ENCODE peak calls at places on chromosomes 4 and X, in seven cellular contexts. One of them, this sample, is unnamed.

GRCh38 chr4:105343523-105343931 is 130.3 kb downstream of the PPA2 start:
- DNase-seq in H1: no peak
- DNase-seq in GM12891: no peak
- DNase-seq in SK-N-SH: peak
- DNase-seq in HepG2: no peak
- DNase-seq in K562: no peak
- DNase-seq in GM12878: no peak
- DNase-seq in this sample: no peak

GRCh38 chr4:170589597-170590191 is 499.9 kb upstream of the AADAT start:
- DNase-seq in H1: no peak
- DNase-seq in GM12891: peak
- DNase-seq in SK-N-SH: peak
- DNase-seq in HepG2: peak
- DNase-seq in K562: no peak
- DNase-seq in GM12878: peak
- DNase-seq in this sample: no peak

GRCh38 chr4:40579983-40580382 is 49.7 kb downstream of the RBM47 start:
- DNase-seq in H1: no peak
- DNase-seq in GM12891: no peak
- DNase-seq in SK-N-SH: no peak
- DNase-seq in HepG2: no peak
- DNase-seq in K562: no peak
- DNase-seq in GM12878: no peak
- DNase-seq in this sample: no peak

GRCh38 chr4:13323916-13324315 is 160.2 kb downstream of the RAB28 start:
- DNase-seq in H1: no peak
- DNase-seq in GM12891: no peak
- DNase-seq in SK-N-SH: no peak
- DNase-seq in HepG2: no peak
- DNase-seq in K562: no peak
- DNase-seq in GM12878: no peak
- DNase-seq in this sample: no peak

GRCh38 chr4:110681381-110681780 is 58.5 kb upstream of the PITX2 start:
- DNase-seq in H1: no peak
- DNase-seq in GM12891: no peak
- DNase-seq in SK-N-SH: no peak
- DNase-seq in HepG2: no peak
- DNase-seq in K562: no peak
- DNase-seq in GM12878: no peak
- DNase-seq in this sample: no peak

GRCh38 chr4:153223935-153224334 is 19.7 kb downstream of the TRIM2 start:
- DNase-seq in H1: no peak
- DNase-seq in GM12891: no peak
- DNase-seq in SK-N-SH: no peak
- DNase-seq in HepG2: no peak
- DNase-seq in K562: no peak
- DNase-seq in GM12878: no peak
- DNase-seq in this sample: no peak

GRCh38 chr4:154208424-154208823 is 283.2 kb downstream of the DCHS2 start:
- DNase-seq in H1: no peak
- DNase-seq in GM12891: no peak
- DNase-seq in SK-N-SH: no peak
- DNase-seq in HepG2: no peak
- DNase-seq in K562: peak
- DNase-seq in GM12878: no peak
- DNase-seq in this sample: no peak

GRCh38 chr4:107736924-107737448 is 17.0 kb upstream of the PAPSS1 start:
- DNase-seq in H1: no peak
- DNase-seq in GM12891: no peak
- DNase-seq in SK-N-SH: peak
- DNase-seq in HepG2: peak
- DNase-seq in K562: peak
- DNase-seq in GM12878: no peak
- DNase-seq in this sample: no peak

GRCh38 chrX:115378471-115378870 is 89.0 kb downstream of the LUZP4 start:
- DNase-seq in H1: no peak
- DNase-seq in GM12891: no peak
- DNase-seq in SK-N-SH: no peak
- DNase-seq in HepG2: no peak
- DNase-seq in K562: no peak
- DNase-seq in GM12878: no peak
- DNase-seq in this sample: no peak

GRCh38 chr4:94649381-94650128 is 108.2 kb upstream of the BMPR1B start:
- DNase-seq in H1: no peak
- DNase-seq in GM12891: no peak
- DNase-seq in SK-N-SH: no peak
- DNase-seq in HepG2: no peak
- DNase-seq in K562: no peak
- DNase-seq in GM12878: no peak
- DNase-seq in this sample: no peak

GRCh38 chr4:149176019-149176418 is 639.6 kb downstream of the IQCM start:
- DNase-seq in H1: no peak
- DNase-seq in GM12891: no peak
- DNase-seq in SK-N-SH: no peak
- DNase-seq in HepG2: peak
- DNase-seq in K562: no peak
- DNase-seq in GM12878: no peak
- DNase-seq in this sample: no peak

GRCh38 chr4:147052361-147052760 is 106.7 kb upstream of the TTC29 start:
- DNase-seq in H1: no peak
- DNase-seq in GM12891: no peak
- DNase-seq in SK-N-SH: no peak
- DNase-seq in HepG2: no peak
- DNase-seq in K562: no peak
- DNase-seq in GM12878: no peak
- DNase-seq in this sample: no peak

GRCh38 chr4:13240066-13240465 is 244.1 kb downstream of the RAB28 start:
- DNase-seq in H1: no peak
- DNase-seq in GM12891: no peak
- DNase-seq in SK-N-SH: no peak
- DNase-seq in HepG2: no peak
- DNase-seq in K562: no peak
- DNase-seq in GM12878: no peak
- DNase-seq in this sample: no peak

GRCh38 chr4:146192060-146192459 is 16.5 kb downstream of the LSM6 start:
- DNase-seq in H1: no peak
- DNase-seq in GM12891: no peak
- DNase-seq in SK-N-SH: no peak
- DNase-seq in HepG2: peak
- DNase-seq in K562: peak
- DNase-seq in GM12878: no peak
- DNase-seq in this sample: no peak

GRCh38 chr4:98838977-98839618 is 89.8 kb downstream of the EIF4E start:
- DNase-seq in H1: no peak
- DNase-seq in GM12891: no peak
- DNase-seq in SK-N-SH: peak
- DNase-seq in HepG2: no peak
- DNase-seq in K562: peak
- DNase-seq in GM12878: no peak
- DNase-seq in this sample: no peak

GRCh38 chr4:26020083-26020668 is 106.2 kb downstream of the SMIM20 start:
- DNase-seq in H1: no peak
- DNase-seq in GM12891: no peak
- DNase-seq in SK-N-SH: no peak
- DNase-seq in HepG2: no peak
- DNase-seq in K562: no peak
- DNase-seq in GM12878: no peak
- DNase-seq in this sample: no peak
- TF ChIP-seq TAF1 in H1: no peak
- TF ChIP-seq TAF1 in GM12891: no peak
- TF ChIP-seq TAF1 in SK-N-SH: no peak
- TF ChIP-seq TAF1 in HepG2: no peak
- TF ChIP-seq TAF1 in K562: no peak
- TF ChIP-seq TAF1 in GM12878: no peak
- TF ChIP-seq TAF1 in this sample: no peak

DNA sequence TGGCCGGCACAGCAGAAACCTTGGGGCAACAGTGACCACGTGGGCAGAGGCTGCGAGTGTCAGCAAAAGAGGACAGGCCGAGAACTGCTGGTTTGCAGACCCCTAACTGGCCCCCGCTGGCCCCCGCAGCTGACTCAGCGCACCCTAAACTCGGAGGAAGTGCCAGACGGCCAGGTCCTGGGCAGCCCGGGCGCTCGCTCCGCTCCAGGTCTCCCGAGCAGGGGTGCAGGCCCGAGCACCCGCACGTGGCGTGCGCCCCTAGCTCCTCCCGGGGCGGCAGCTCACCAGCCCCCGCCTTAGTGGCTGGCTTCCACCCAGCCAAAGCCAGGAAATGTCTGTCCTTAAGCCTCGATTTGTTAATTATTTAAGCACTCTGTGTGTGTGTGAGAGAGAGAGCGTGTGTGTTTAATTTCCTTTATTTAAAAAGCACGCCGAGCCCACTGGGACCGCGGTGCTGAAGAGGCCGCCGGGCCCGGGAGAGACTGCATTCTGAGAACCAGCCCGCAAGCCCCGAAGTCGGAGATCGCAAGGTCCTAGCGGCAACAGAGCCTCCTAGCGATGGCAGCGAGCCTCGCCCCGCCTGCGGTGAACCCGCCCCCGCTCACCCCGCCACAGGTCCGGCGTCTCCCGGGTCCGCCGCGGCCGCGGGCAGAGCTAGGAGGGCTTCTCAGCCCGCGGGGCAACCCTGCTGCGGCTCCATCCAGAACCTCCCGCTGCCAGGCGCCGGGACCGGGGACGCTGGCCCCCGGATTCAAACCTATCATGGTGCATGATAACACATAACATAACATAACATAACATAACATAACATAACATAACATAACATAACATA is 45.9 kb upstream of the CDKN2AIP start:
- DNase-seq in H1: peak
- DNase-seq in GM12891: peak
- DNase-seq in SK-N-SH: peak
- DNase-seq in HepG2: peak
- DNase-seq in K562: peak
- DNase-seq in GM12878: no peak
- DNase-seq in this sample: peak
- TF ChIP-seq POLR2AphosphoS5 in H1: peak
- TF ChIP-seq POLR2AphosphoS5 in GM12891: no peak
- TF ChIP-seq POLR2AphosphoS5 in SK-N-SH: no peak
- TF ChIP-seq POLR2AphosphoS5 in HepG2: no peak
- TF ChIP-seq POLR2AphosphoS5 in K562: peak
- TF ChIP-seq POLR2AphosphoS5 in GM12878: no peak
- TF ChIP-seq POLR2AphosphoS5 in this sample: no peak

GRCh38 chr4:15003891-15004700 is 1.8 kb downstream of the CPEB2 start:
- DNase-seq in H1: no peak
- DNase-seq in GM12891: peak
- DNase-seq in SK-N-SH: peak
- DNase-seq in HepG2: no peak
- DNase-seq in K562: peak
- DNase-seq in GM12878: no peak
- DNase-seq in this sample: peak

GRCh38 chr4:15001825-15002658 is at the start of gene CPEB2:
- DNase-seq in H1: peak
- DNase-seq in GM12891: peak
- DNase-seq in SK-N-SH: peak
- DNase-seq in HepG2: peak
- DNase-seq in K562: peak
- DNase-seq in GM12878: peak
- DNase-seq in this sample: peak

GRCh38 chr4:15001248-15001824 is 945 bp upstream of the CPEB2 start:
- DNase-seq in H1: no peak
- DNase-seq in GM12891: no peak
- DNase-seq in SK-N-SH: peak
- DNase-seq in HepG2: peak
- DNase-seq in K562: peak
- DNase-seq in GM12878: no peak
- DNase-seq in this sample: peak

GRCh38 chr4:15003441-15003890 is 1.2 kb downstream of the CPEB2 start:
- DNase-seq in H1: no peak
- DNase-seq in GM12891: peak
- DNase-seq in SK-N-SH: peak
- DNase-seq in HepG2: no peak
- DNase-seq in K562: peak
- DNase-seq in GM12878: no peak
- DNase-seq in this sample: peak

DNA sequence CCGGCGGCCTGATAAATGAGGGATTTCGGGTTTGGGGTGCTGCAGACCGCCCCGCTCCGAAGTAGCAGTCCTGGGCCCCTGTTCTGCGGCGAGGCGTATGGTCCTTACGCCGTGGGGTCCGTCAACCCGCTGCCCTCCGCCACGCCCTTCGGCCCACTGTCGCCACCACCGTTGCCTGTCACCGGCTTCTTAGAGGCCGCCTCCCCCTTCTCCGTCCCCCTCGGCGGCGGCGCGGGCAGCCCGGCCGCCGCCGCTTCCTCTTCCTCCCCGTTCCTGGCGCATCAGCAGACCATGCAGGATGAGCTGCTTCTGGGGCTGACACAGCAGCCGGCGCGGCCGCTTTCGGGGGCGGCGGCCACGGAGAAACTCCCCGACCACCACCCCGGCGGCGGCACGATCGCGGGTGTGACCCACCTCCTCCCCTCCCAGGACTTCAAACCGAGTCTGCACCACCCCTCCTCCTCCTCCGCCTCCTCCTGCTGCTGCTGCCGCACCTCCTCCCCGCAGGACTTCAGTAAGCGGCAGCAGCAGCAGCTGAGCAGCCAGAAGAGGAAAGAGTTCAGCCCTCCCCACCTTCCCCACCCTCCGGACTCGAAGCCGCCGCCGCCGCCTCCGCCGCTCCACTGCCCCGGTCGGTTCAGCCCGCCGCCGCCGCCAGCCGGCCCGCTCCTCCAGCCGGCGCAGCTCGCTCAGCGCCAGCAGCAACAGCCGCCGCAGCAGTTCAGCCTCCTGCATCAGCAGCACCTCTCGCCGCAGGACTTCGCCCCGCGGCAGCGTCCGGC is 569 bp downstream of the CPEB2 start:
- DNase-seq in H1: no peak
- DNase-seq in GM12891: peak
- DNase-seq in SK-N-SH: peak
- DNase-seq in HepG2: peak
- DNase-seq in K562: peak
- DNase-seq in GM12878: peak
- DNase-seq in this sample: peak
- TF ChIP-seq TAF1 in H1: no peak
- TF ChIP-seq TAF1 in GM12891: no peak
- TF ChIP-seq TAF1 in SK-N-SH: peak
- TF ChIP-seq TAF1 in HepG2: peak
- TF ChIP-seq TAF1 in K562: peak
- TF ChIP-seq TAF1 in GM12878: peak
- TF ChIP-seq TAF1 in this sample: peak

DNA sequence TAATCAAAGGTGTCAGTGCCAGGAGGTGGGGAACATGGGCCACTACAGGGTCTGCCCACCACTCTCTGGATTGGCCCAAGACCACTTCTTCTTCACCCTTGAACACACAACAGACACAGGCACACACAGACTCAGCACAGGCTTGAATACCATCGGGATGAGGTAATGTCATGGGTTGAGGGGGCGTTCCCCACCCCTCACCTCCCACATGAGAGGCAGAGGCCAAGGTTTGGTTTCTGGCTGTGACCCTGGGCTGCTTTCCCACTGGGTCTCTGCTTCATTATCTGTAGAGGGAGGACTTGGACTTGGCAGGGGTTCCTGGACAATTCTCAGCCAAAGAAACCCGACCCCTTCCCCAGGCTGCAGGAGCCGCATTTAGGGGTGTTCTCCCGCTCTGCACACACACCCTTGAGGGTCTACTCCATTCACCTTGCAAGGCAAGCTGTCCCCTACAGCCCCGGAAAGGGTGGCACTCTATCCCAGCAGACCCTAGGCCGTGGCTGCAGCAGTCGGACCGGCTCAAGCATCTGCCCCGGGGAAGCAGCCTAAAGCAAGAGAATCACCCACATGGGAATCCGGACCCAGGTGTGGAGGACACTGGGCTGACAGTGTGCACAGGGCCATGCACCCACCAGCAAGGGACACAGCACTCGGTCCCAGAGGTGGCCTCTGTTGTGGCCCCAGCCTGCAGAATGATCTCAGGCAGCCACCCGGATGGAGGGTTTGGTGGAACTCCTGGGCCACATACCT is 62.4 kb downstream of the TRMT44 start:
- DNase-seq in H1: no peak
- DNase-seq in GM12891: no peak
- DNase-seq in SK-N-SH: no peak
- DNase-seq in HepG2: peak
- DNase-seq in K562: no peak
- DNase-seq in GM12878: no peak
- DNase-seq in this sample: no peak
- TF ChIP-seq POLR2AphosphoS5 in H1: no peak
- TF ChIP-seq POLR2AphosphoS5 in GM12891: no peak
- TF ChIP-seq POLR2AphosphoS5 in SK-N-SH: no peak
- TF ChIP-seq POLR2AphosphoS5 in HepG2: no peak
- TF ChIP-seq POLR2AphosphoS5 in K562: no peak
- TF ChIP-seq POLR2AphosphoS5 in GM12878: no peak
- TF ChIP-seq POLR2AphosphoS5 in this sample: no peak

This sample was measured in GM12892.